ENCODE peak calls at places on chromosomes 7 and 10, in ten cellular contexts. J, X, T, K, G, Z, S, R, L and D are unnamed samples.

GRCh38 chr7:35593896-35594295 is 101.0 kb downstream of the HERPUD2 start:
- DNase-seq in X (no peak), T (no peak), G (no peak), L (no peak), J (no peak), Z (no peak), R (no peak), K (peak), S (peak), D (no peak)

GRCh38 chr7:44671069-44671468 is 64.6 kb downstream of the OGDH start:
- DNase-seq in J (no peak), T (no peak), Z (no peak), X (no peak), R (no peak), G (no peak), L (no peak), S (no peak), K (no peak), D (no peak)

GRCh38 chr10:122713091-122713885 is 13.6 kb upstream of the C10orf120 start:
- DNase-seq in T (no peak), R (no peak), X (no peak), S (no peak), J (no peak), G (no peak), Z (no peak), K (no peak), L (no peak), D (no peak)

GRCh38 chr7:51640851-51641250 is 324.2 kb upstream of the COBL start:
- DNase-seq in X (no peak), T (no peak), L (no peak), K (no peak), S (no peak), G (no peak), J (no peak), Z (no peak), R (no peak), D (no peak)

GRCh38 chr7:30543815-30544525 is 39.3 kb upstream of the GGCT start:
- DNase-seq in Z (no peak), S (no peak), R (no peak), X (no peak), T (no peak), L (no peak), G (no peak), K (no peak), J (no peak), D (no peak)

GRCh38 chr7:36079446-36080025 is 73.5 kb upstream of the EEPD1 start:
- DNase-seq in R (no peak), T (no peak), G (no peak), J (no peak), K (no peak), L (no peak), S (no peak), X (no peak), Z (no peak), D (no peak)

GRCh38 chr10:88271736-88272135 is 311.4 kb downstream of the RNLS start:
- DNase-seq in X (no peak), Z (no peak), S (peak), T (peak), R (no peak), G (no peak), J (no peak), L (no peak), K (no peak), D (no peak)

GRCh38 chr7:140774371-140774770 is 77.9 kb downstream of the NDUFB2 start:
- DNase-seq in Z (no peak), K (no peak), X (no peak), L (no peak), J (no peak), T (no peak), R (no peak), G (no peak), S (no peak), D (no peak)

GRCh38 chr7:139099181-139099947 is 10.2 kb downstream of the ZC3HAV1 start:
- DNase-seq in X (no peak), S (peak), T (no peak), J (no peak), G (no peak), L (no peak), K (no peak), R (no peak), Z (no peak), D (no peak)

GRCh38 chr10:3350205-3350604 is 177.6 kb upstream of the PITRM1 start:
- DNase-seq in K (no peak), Z (no peak), T (no peak), S (no peak), R (no peak), L (no peak), G (no peak), X (no peak), J (no peak), D (no peak)

GRCh38 chr7:32892521-32893224 is 1.1 kb upstream of the KBTBD2 start:
- DNase-seq in Z (peak), T (peak), J (peak), L (peak), R (peak), G (peak), X (peak), S (peak), K (peak), D (no peak)

GRCh38 chr7:111499027-111499426 is 63.3 kb downstream of the IMMP2L start:
- DNase-seq in Z (no peak), K (no peak), X (no peak), L (no peak), S (no peak), G (no peak), J (no peak), T (peak), R (no peak), D (no peak)

GRCh38 chr7:158685727-158686126 is 18.9 kb downstream of the NCAPG2 start:
- DNase-seq in L (no peak), X (no peak), T (no peak), J (no peak), S (no peak), Z (no peak), K (no peak), G (no peak), R (no peak), D (no peak)

GRCh38 chr7:141073173-141073640 is 657 bp upstream of the TMEM178B start:
- DNase-seq in X (no peak), G (no peak), S (peak), K (no peak), R (no peak), T (no peak), L (no peak), Z (peak), J (no peak), D (no peak)